ENCODE peak calls at places on chromosomes 4 and X, in seven cellular contexts. F, Y, X, D, Z, E and V are unnamed samples.
A peak's percentile ranks its signal among the peaks of the same experiment; 100 is the strongest.

GRCh38 chr4:142645478-142646108 is 200.5 kb downstream of the INPP4B start:
- DNase-seq in F (no peak), Y (no peak), X (no peak), D (no peak), Z (no peak), E (peak; percentile 78), V (no peak)

GRCh38 chrX:36035550-36035949 is 116.0 kb downstream of the CFAP47 start:
- DNase-seq in F (no peak), Y (no peak), X (no peak), D (no peak), Z (no peak), E (no peak), V (no peak)

GRCh38 chrX:150032742-150033141 is 94.5 kb upstream of the EOLA2 start:
- DNase-seq in F (no peak), Y (no peak), X (no peak), D (no peak), Z (no peak), E (peak; percentile 40), V (no peak)

GRCh38 chrX:19168609-19169008 is 46.3 kb upstream of the ADGRG2 start:
- DNase-seq in F (no peak), Y (no peak), X (no peak), D (no peak), Z (no peak), E (no peak), V (no peak)

GRCh38 chrX:85622635-85623034 is 243.2 kb upstream of the POF1B start:
- DNase-seq in F (no peak), Y (no peak), X (no peak), D (no peak), Z (peak; percentile 36), E (no peak), V (no peak)

GRCh38 chr4:168859888-168860694 is 150.0 kb downstream of the CBR4 start:
- DNase-seq in F (no peak), Y (no peak), X (no peak), D (no peak), Z (no peak), E (no peak), V (no peak)

GRCh38 chr4:110310795-110311194 is 112.4 kb upstream of the ELOVL6 start:
- DNase-seq in F (no peak), Y (no peak), X (no peak), D (no peak), Z (no peak), E (no peak), V (no peak)

GRCh38 chr4:1594871-1595788 is 89.0 kb downstream of the FAM53A start:
- DNase-seq in F (no peak), Y (no peak), X (no peak), D (no peak), Z (peak; percentile 51), E (no peak), V (no peak)

GRCh38 chr4:6749340-6750171 is 33.0 kb upstream of the KIAA0232 start:
- DNase-seq in F (peak; percentile 76), Y (peak; percentile 57), X (peak; percentile 30), D (peak; percentile 91), Z (peak; percentile 88), E (peak; percentile 34), V (peak; percentile 35)

GRCh38 chr4:159540501-159540900 is 437.6 kb downstream of the RAPGEF2 start:
- DNase-seq in F (no peak), Y (no peak), X (no peak), D (no peak), Z (no peak), E (no peak), V (no peak)

GRCh38 chrX:119004920-119005524 is 30.6 kb downstream of the LONRF3 start:
- DNase-seq in F (peak; percentile 28), Y (peak; percentile 13), X (no peak), D (peak; percentile 53), Z (peak; percentile 87), E (peak; percentile 47), V (peak; percentile 49)

GRCh38 chrX:46582325-46582724 is 8.8 kb downstream of the CHST7 start:
- DNase-seq in F (no peak), Y (no peak), X (no peak), D (no peak), Z (no peak), E (peak; percentile 32), V (no peak)

GRCh38 chrX:119410027-119410819 is 11.1 kb downstream of the SLC25A43 start:
- DNase-seq in F (peak; percentile 17), Y (peak; percentile 32), X (peak; percentile 3), D (peak; percentile 80), Z (no peak), E (no peak), V (peak; percentile 2)

GRCh38 chr4:177393236-177393635 is 49.0 kb downstream of the AGA start:
- DNase-seq in F (no peak), Y (no peak), X (no peak), D (peak; percentile 26), Z (no peak), E (no peak), V (no peak)

GRCh38 chr4:125314676-125315570 is at the start of gene FAT4:
- DNase-seq in F (peak; percentile 91), Y (peak; percentile 89), X (peak; percentile 61), D (peak; percentile 82), Z (peak; percentile 91), E (peak; percentile 99), V (peak; percentile 72)
- TF ChIP-seq POLR2A in F (peak; percentile 85), Y (no peak), X (peak; percentile 62), D (peak; percentile 68), Z (peak; percentile 59), E (peak; percentile 79), V (no peak)

GRCh38 chr4:3074846-3075651 is 568 bp downstream of the HTT start:
- DNase-seq in F (no peak), Y (peak; percentile 43), X (no peak), D (peak; percentile 64), Z (no peak), E (peak; percentile 85), V (peak; percentile 71)

GRCh38 chr4:3074078-3074845 is at the start of the genes HTT and HTT-AS:
- DNase-seq in F (peak; percentile 96), Y (peak; percentile 94), X (peak; percentile 91), D (peak; percentile 99), Z (peak; percentile 99), E (peak; percentile 97), V (peak; percentile 96)

GRCh38 chr4:3075652-3075981 is 1.1 kb downstream of the HTT start:
- DNase-seq in F (no peak), Y (no peak), X (no peak), D (no peak), Z (no peak), E (no peak), V (no peak)

GRCh38 chr4:3071811-3072210 is 2.5 kb downstream of the HTT-AS start:
- DNase-seq in F (no peak), Y (no peak), X (no peak), D (no peak), Z (peak; percentile 75), E (no peak), V (no peak)

DNA sequence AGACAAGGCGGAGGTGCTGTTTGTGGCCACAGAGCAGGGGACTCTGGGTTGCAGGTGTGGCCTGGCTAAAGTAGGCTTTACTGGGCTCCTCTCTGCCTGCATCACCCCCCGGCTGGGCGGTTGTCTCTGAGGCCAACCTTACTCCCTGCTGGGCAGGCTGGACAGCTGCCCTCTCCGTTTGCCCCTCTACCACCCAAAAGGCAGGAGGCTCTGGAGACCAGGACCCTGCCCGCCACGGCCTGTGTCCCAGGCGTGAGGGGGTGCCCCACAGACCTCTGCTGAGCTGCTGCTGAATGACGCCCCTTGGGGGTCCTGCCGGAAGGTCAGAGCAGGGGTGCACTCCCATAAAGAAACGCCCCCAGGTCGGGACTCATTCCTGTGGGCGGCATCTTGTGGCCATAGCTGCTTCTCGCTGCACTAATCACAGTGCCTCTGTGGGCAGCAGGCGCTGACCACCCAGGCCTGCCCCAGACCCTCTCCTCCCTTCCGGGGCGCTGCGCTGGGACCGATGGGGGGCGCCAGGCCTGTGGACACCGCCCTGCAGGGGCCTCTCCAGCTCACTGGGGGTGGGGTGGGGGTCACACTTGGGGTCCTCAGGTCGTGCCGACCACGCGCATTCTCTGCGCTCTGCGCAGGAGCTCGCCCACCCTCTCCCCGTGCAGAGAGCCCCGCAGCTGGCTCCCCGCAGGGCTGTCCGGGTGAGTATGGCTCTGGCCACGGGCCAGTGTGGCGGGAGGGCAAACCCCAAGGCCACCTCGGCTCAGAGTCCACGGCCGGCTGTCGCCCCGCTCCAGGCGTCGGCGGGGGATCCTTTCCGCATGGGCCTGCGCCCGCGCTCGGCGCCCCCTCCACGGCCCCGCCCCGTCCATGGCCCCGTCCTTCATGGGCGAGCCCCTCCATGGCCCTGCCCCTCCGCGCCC is 920 bp downstream of the HTT-AS start:
- DNase-seq in F (no peak), Y (no peak), X (no peak), D (no peak), Z (no peak), E (no peak), V (no peak)
- TF ChIP-seq POLR2A in F (no peak), Y (no peak), X (no peak), D (peak; percentile 29), Z (no peak), E (no peak), V (no peak)

GRCh38 chr4:99091174-99091573 is 2.6 kb upstream of the ADH5 start:
- DNase-seq in F (no peak), Y (no peak), X (no peak), D (no peak), Z (no peak), E (no peak), V (no peak)

GRCh38 chr4:99084595-99084994 is 4.0 kb downstream of the ADH5 start:
- DNase-seq in F (no peak), Y (no peak), X (no peak), D (no peak), Z (no peak), E (no peak), V (no peak)

GRCh38 chr4:99087887-99088484 is 602 bp downstream of the ADH5 start:
- DNase-seq in F (peak; percentile 63), Y (peak; percentile 89), X (no peak), D (peak; percentile 69), Z (no peak), E (peak; percentile 72), V (peak; percentile 84)

GRCh38 chr4:99090511-99090910 is 1.9 kb upstream of the ADH5 start:
- DNase-seq in F (no peak), Y (no peak), X (no peak), D (no peak), Z (no peak), E (no peak), V (no peak)

DNA sequence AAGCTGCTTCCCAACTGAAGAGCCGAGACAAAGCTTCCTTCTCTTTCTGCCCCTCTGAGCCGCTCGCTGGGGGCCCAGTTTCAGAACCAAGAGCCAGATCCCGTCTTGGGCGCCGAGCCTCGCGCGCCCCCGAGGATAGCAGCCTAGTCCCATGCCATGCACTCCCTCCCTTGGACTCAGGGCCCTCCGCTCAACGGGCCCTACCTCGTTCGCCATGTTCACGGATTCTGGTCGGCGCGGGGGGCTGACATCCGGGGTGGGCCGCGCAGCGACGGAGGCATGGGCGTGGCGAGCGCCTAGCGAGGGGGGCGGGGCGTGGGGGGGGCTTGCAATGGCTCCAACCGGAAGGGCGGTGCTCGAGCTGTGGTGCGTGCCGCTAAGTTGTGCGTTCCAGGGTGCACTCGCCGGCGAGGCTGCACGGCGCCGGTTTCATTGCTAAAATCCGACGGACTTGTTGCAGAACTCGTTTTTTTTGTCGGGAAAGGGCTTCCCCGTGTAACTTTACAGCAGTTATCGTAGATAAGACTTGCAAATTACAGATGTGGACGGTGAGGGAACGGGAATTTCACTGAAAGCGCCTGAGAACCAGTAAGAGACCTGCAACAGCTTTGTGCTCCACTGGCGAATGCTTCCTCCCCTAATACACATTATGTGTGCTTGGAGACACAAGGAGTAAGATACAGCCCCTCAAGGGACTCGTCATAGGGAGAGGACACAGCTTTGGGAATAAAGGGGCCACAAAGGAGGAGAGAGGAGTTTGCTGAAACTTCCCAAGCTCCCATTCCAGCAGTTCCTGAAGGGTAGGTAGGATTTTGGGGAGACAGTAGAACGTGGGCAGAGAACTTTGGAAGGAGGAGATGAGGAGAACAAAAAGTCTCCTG is at the start of gene ADH5:
- DNase-seq in F (peak; percentile 86), Y (peak; percentile 81), X (peak; percentile 60), D (peak; percentile 92), Z (peak; percentile 96), E (peak; percentile 72), V (peak; percentile 94)
- TF ChIP-seq POLR2A in F (peak; percentile 76), Y (no peak), X (peak; percentile 94), D (peak; percentile 95), Z (peak; percentile 73), E (peak; percentile 91), V (peak; percentile 91)

GRCh38 chr4:185514182-185514697 is 21.1 kb downstream of the PDLIM3 start:
- DNase-seq in F (no peak), Y (no peak), X (no peak), D (no peak), Z (no peak), E (no peak), V (no peak)
- TF ChIP-seq POLR2A in F (no peak), Y (no peak), X (no peak), D (no peak), Z (no peak), E (no peak), V (no peak)